ENCODE peak calls at places on chromosome 12, in seven cellular contexts. B is cardiac fibroblast, F is B cell, H is T-helper 22 cell, O is NCI-H1105, Q is T-helper 2 cell, C is LHCN-M2. A is an unnamed sample.

GRCh38 chr12:3155710-3156386 is 78.7 kb downstream of the TSPAN9 start:
- DNase-seq in B (no peak), F (no peak), H (no peak), O (no peak), Q (no peak), C (no peak), A (no peak)

GRCh38 chr12:33551006-33551405 is 111.4 kb upstream of the SYT10 start:
- DNase-seq in B (no peak), F (no peak), H (no peak), O (no peak), Q (no peak), C (no peak), A (no peak)

GRCh38 chr12:115229517-115229916 is 545.5 kb upstream of the TBX3 start:
- DNase-seq in B (no peak), F (no peak), H (no peak), O (no peak), Q (no peak), C (no peak), A (no peak)

GRCh38 chr12:98725481-98726247 is 80.6 kb downstream of the APAF1 start:
- DNase-seq in B (peak; percentile 72), F (no peak), H (no peak), O (peak; percentile 39), Q (no peak), C (peak; percentile 56), A (no peak)

GRCh38 chr12:130240831-130241590 is 78.7 kb downstream of the FZD10 start:
- DNase-seq in B (no peak), F (no peak), H (no peak), O (peak; percentile 30), Q (no peak), C (no peak), A (no peak)

GRCh38 chr12:3203713-3204112 is 126.5 kb downstream of the TSPAN9 start:
- DNase-seq in B (no peak), F (no peak), H (no peak), O (no peak), Q (no peak), C (no peak), A (no peak)

GRCh38 chr12:3213171-3213570 is 136.0 kb downstream of the TSPAN9 start:
- DNase-seq in B (no peak), F (no peak), H (no peak), O (no peak), Q (no peak), C (no peak), A (no peak)

GRCh38 chr12:92493816-92494215 is 209.0 kb upstream of the PLEKHG7 start:
- DNase-seq in B (no peak), F (no peak), H (no peak), O (no peak), Q (no peak), C (peak; percentile 73), A (no peak)

GRCh38 chr12:5348057-5348456 is 83.9 kb upstream of the NTF3 start:
- DNase-seq in B (no peak), F (no peak), H (no peak), O (no peak), Q (no peak), C (no peak), A (no peak)